ENCODE peak calls at places on chromosomes 1 and 21, in six cellular contexts. One of them, this sample, is unnamed.

GRCh38 chr1:203625623-203626189 is 926 bp upstream of the ATP2B4 start:
- DNase-seq in GM12878: peak; percentile 54
- DNase-seq in K562: peak; percentile 79
- DNase-seq in SK-N-SH: peak; percentile 66
- DNase-seq in A549: no peak
- DNase-seq in HepG2: peak; percentile 16
- DNase-seq in this sample: no peak

GRCh38 chr1:64019818-64020217 is 183.6 kb upstream of the UBE2U start:
- DNase-seq in GM12878: peak; percentile 3
- DNase-seq in K562: no peak
- DNase-seq in SK-N-SH: no peak
- DNase-seq in A549: no peak
- DNase-seq in HepG2: no peak
- DNase-seq in this sample: no peak

GRCh38 chr21:34594566-34595234 is 20.2 kb downstream of the RCAN1 start:
- DNase-seq in GM12878: no peak
- DNase-seq in K562: no peak
- DNase-seq in SK-N-SH: no peak
- DNase-seq in A549: no peak
- DNase-seq in HepG2: no peak
- DNase-seq in this sample: no peak

GRCh38 chr1:93079685-93080141 is 630 bp downstream of the MTF2 start:
- DNase-seq in GM12878: no peak
- DNase-seq in K562: peak; percentile 59
- DNase-seq in SK-N-SH: peak; percentile 50
- DNase-seq in A549: no peak
- DNase-seq in HepG2: no peak
- DNase-seq in this sample: no peak

GRCh38 chr1:229863651-229864545 is 203.1 kb upstream of the GALNT2 start:
- DNase-seq in GM12878: no peak
- DNase-seq in K562: no peak
- DNase-seq in SK-N-SH: no peak
- DNase-seq in A549: no peak
- DNase-seq in HepG2: no peak
- DNase-seq in this sample: no peak

GRCh38 chr1:111275079-111275478 is 15.6 kb upstream of the CHIA start:
- DNase-seq in GM12878: no peak
- DNase-seq in K562: no peak
- DNase-seq in SK-N-SH: peak; percentile 39
- DNase-seq in A549: no peak
- DNase-seq in HepG2: no peak
- DNase-seq in this sample: no peak

GRCh38 chr1:177794316-177794991 is 175.4 kb downstream of the SEC16B start:
- DNase-seq in GM12878: no peak
- DNase-seq in K562: no peak
- DNase-seq in SK-N-SH: no peak
- DNase-seq in A549: no peak
- DNase-seq in HepG2: no peak
- DNase-seq in this sample: no peak

GRCh38 chr1:220628431-220628830 is 61.7 kb upstream of the C1orf115 start:
- DNase-seq in GM12878: no peak
- DNase-seq in K562: no peak
- DNase-seq in SK-N-SH: no peak
- DNase-seq in A549: no peak
- DNase-seq in HepG2: no peak
- DNase-seq in this sample: no peak

GRCh38 chr1:201176931-201177330 is 13.7 kb upstream of the IGFN1 start:
- DNase-seq in GM12878: no peak
- DNase-seq in K562: no peak
- DNase-seq in SK-N-SH: no peak
- DNase-seq in A549: no peak
- DNase-seq in HepG2: no peak
- DNase-seq in this sample: no peak

GRCh38 chr1:55970711-55971110 is 608.7 kb downstream of the PLPP3 start:
- DNase-seq in GM12878: no peak
- DNase-seq in K562: no peak
- DNase-seq in SK-N-SH: no peak
- DNase-seq in A549: no peak
- DNase-seq in HepG2: no peak
- DNase-seq in this sample: no peak

GRCh38 chr1:19193004-19193403 is 17.1 kb downstream of the UBR4 start:
- DNase-seq in GM12878: no peak
- DNase-seq in K562: no peak
- DNase-seq in SK-N-SH: no peak
- DNase-seq in A549: no peak
- DNase-seq in HepG2: no peak
- DNase-seq in this sample: no peak

GRCh38 chr1:9120312-9120958 is 8.5 kb downstream of the GPR157 start:
- DNase-seq in GM12878: no peak
- DNase-seq in K562: no peak
- DNase-seq in SK-N-SH: no peak
- DNase-seq in A549: no peak
- DNase-seq in HepG2: no peak
- DNase-seq in this sample: no peak

GRCh38 chr1:19300211-19300610 is 11.6 kb upstream of the AKR7A3 start:
- DNase-seq in GM12878: no peak
- DNase-seq in K562: no peak
- DNase-seq in SK-N-SH: no peak
- DNase-seq in A549: no peak
- DNase-seq in HepG2: no peak
- DNase-seq in this sample: no peak

GRCh38 chr1:187252923-187253322 is 424.2 kb downstream of the PLA2G4A start:
- DNase-seq in GM12878: no peak
- DNase-seq in K562: no peak
- DNase-seq in SK-N-SH: no peak
- DNase-seq in A549: no peak
- DNase-seq in HepG2: no peak
- DNase-seq in this sample: no peak

GRCh38 chr1:11448375-11449085 is 30.4 kb upstream of the DISP3 start:
- DNase-seq in GM12878: no peak
- DNase-seq in K562: peak; percentile 39
- DNase-seq in SK-N-SH: no peak
- DNase-seq in A549: no peak
- DNase-seq in HepG2: no peak
- DNase-seq in this sample: no peak

GRCh38 chr1:31859719-31860118 is 43.9 kb upstream of the SPOCD1 start:
- DNase-seq in GM12878: no peak
- DNase-seq in K562: no peak
- DNase-seq in SK-N-SH: no peak
- DNase-seq in A549: no peak
- DNase-seq in HepG2: no peak
- DNase-seq in this sample: no peak

GRCh38 chr21:26581818-26582217 is 8.7 kb upstream of the CYYR1 start:
- DNase-seq in GM12878: no peak
- DNase-seq in K562: no peak
- DNase-seq in SK-N-SH: no peak
- DNase-seq in A549: no peak
- DNase-seq in HepG2: no peak
- DNase-seq in this sample: no peak

GRCh38 chr1:64934115-64934880 is 32.1 kb downstream of the JAK1 start:
- DNase-seq in GM12878: no peak
- DNase-seq in K562: no peak
- DNase-seq in SK-N-SH: no peak
- DNase-seq in A549: peak; percentile 63
- DNase-seq in HepG2: peak; percentile 61
- DNase-seq in this sample: no peak

GRCh38 chr1:59143824-59144223 is 153.1 kb upstream of the FGGY start:
- DNase-seq in GM12878: no peak
- DNase-seq in K562: no peak
- DNase-seq in SK-N-SH: no peak
- DNase-seq in A549: no peak
- DNase-seq in HepG2: no peak
- DNase-seq in this sample: no peak

GRCh38 chr1:201026746-201027145 is 3.2 kb upstream of the KIF21B start:
- DNase-seq in GM12878: no peak
- DNase-seq in K562: no peak
- DNase-seq in SK-N-SH: no peak
- DNase-seq in A549: no peak
- DNase-seq in HepG2: no peak
- DNase-seq in this sample: no peak

GRCh38 chr1:212491454-212491853 is 58.7 kb downstream of the NENF start:
- DNase-seq in GM12878: no peak
- DNase-seq in K562: no peak
- DNase-seq in SK-N-SH: no peak
- DNase-seq in A549: no peak
- DNase-seq in HepG2: no peak
- DNase-seq in this sample: no peak

GRCh38 chr1:53579221-53580008 is 120.2 kb downstream of the DMRTB1 start:
- DNase-seq in GM12878: no peak
- DNase-seq in K562: peak; percentile 65
- DNase-seq in SK-N-SH: no peak
- DNase-seq in A549: no peak
- DNase-seq in HepG2: no peak
- DNase-seq in this sample: no peak

GRCh38 chr1:202571719-202572339 is 138.4 kb downstream of the SYT2 start:
- DNase-seq in GM12878: no peak
- DNase-seq in K562: peak; percentile 63
- DNase-seq in SK-N-SH: no peak
- DNase-seq in A549: peak; percentile 53
- DNase-seq in HepG2: peak; percentile 26
- DNase-seq in this sample: peak; percentile 13

GRCh38 chr1:59193443-59194093 is 103.3 kb upstream of the FGGY start:
- DNase-seq in GM12878: no peak
- DNase-seq in K562: no peak
- DNase-seq in SK-N-SH: no peak
- DNase-seq in A549: no peak
- DNase-seq in HepG2: no peak
- DNase-seq in this sample: no peak

GRCh38 chr21:41878831-41879189 is 334 bp downstream of the PRDM15 start:
- DNase-seq in GM12878: no peak
- DNase-seq in K562: peak; percentile 89
- DNase-seq in SK-N-SH: peak; percentile 93
- DNase-seq in A549: peak; percentile 56
- DNase-seq in HepG2: peak; percentile 45
- DNase-seq in this sample: peak; percentile 54

GRCh38 chr1:93196591-93196990 is 16.1 kb downstream of the CCDC18 start:
- DNase-seq in GM12878: no peak
- DNase-seq in K562: no peak
- DNase-seq in SK-N-SH: no peak
- DNase-seq in A549: no peak
- DNase-seq in HepG2: no peak
- DNase-seq in this sample: no peak

GRCh38 chr1:118340928-118341905 is 156.2 kb upstream of the SPAG17 start:
- DNase-seq in GM12878: no peak
- DNase-seq in K562: no peak
- DNase-seq in SK-N-SH: no peak
- DNase-seq in A549: no peak
- DNase-seq in HepG2: no peak
- DNase-seq in this sample: no peak

GRCh38 chr1:164772635-164773034 is 213.7 kb downstream of the PBX1 start:
- DNase-seq in GM12878: no peak
- DNase-seq in K562: peak; percentile 46
- DNase-seq in SK-N-SH: no peak
- DNase-seq in A549: peak; percentile 47
- DNase-seq in HepG2: no peak
- DNase-seq in this sample: peak; percentile 75

GRCh38 chr1:194225781-194226180 is 1039.4 kb upstream of the B3GALT2 start:
- DNase-seq in GM12878: no peak
- DNase-seq in K562: no peak
- DNase-seq in SK-N-SH: no peak
- DNase-seq in A549: no peak
- DNase-seq in HepG2: no peak
- DNase-seq in this sample: no peak

DNA sequence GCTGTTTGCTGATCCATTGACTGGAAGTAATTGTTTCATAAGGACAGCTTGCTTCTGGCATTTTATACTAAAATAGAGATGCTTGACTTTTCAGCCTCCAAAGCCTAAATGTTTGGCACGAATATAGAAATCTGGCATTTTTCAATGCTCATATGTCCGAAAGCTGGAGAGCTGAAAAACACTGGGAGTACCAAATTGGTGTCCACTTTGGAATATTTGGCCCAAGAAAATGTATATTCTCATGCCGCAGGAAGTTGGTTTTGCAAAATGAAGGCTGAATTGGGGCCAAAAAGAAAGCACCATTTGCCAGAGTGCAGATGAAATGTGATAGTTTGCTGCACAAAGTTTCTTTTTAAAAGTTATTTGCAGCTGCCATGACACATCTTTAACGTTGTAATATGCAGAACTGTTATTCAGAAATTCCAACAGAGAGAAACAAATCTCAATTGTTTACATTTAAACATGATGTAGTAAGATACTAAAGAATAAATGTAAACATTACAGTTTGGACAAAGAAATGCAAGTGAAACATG is 124.2 kb upstream of the LYPLAL1 start:
- DNase-seq in GM12878: no peak
- DNase-seq in K562: no peak
- DNase-seq in SK-N-SH: no peak
- DNase-seq in A549: no peak
- DNase-seq in HepG2: no peak
- DNase-seq in this sample: no peak
- TF ChIP-seq MAX in GM12878: no peak
- TF ChIP-seq MAX in K562: no peak
- TF ChIP-seq MAX in SK-N-SH: no peak
- TF ChIP-seq MAX in A549: no peak
- TF ChIP-seq MAX in HepG2: no peak
- TF ChIP-seq MAX in this sample: no peak

GRCh38 chr21:14075346-14076142 is 135.2 kb downstream of the LIPI start:
- DNase-seq in GM12878: no peak
- DNase-seq in K562: no peak
- DNase-seq in SK-N-SH: no peak
- DNase-seq in A549: no peak
- DNase-seq in HepG2: no peak
- DNase-seq in this sample: no peak
- H3K9me3 ChIP-seq in GM12878: peaks cover 4% of the 10 kb centered on the region
- H3K9me3 ChIP-seq in K562: no peaks in the 10 kb centered on the region
- H3K9me3 ChIP-seq in SK-N-SH: no peaks in the 10 kb centered on the region
- H3K9me3 ChIP-seq in A549: no peaks in the 10 kb centered on the region
- H3K9me3 ChIP-seq in HepG2: no peaks in the 10 kb centered on the region
- H3K9me3 ChIP-seq in this sample: no peaks in the 10 kb centered on the region

GRCh38 chr1:24319962-24320361 is 805 bp downstream of the GRHL3 start:
- DNase-seq in GM12878: no peak
- DNase-seq in K562: no peak
- DNase-seq in SK-N-SH: no peak
- DNase-seq in A549: no peak
- DNase-seq in HepG2: no peak
- DNase-seq in this sample: no peak

GRCh38 chr1:24321712-24322635 is 2.8 kb downstream of the GRHL3 start:
- DNase-seq in GM12878: no peak
- DNase-seq in K562: peak; percentile 81
- DNase-seq in SK-N-SH: no peak
- DNase-seq in A549: no peak
- DNase-seq in HepG2: no peak
- DNase-seq in this sample: peak; percentile 82

GRCh38 chr1:24318988-24319863 is at the start of gene GRHL3:
- DNase-seq in GM12878: no peak
- DNase-seq in K562: no peak
- DNase-seq in SK-N-SH: no peak
- DNase-seq in A549: peak; percentile 23
- DNase-seq in HepG2: no peak
- DNase-seq in this sample: peak; percentile 46

GRCh38 chr1:24322636-24323177 is 3.5 kb downstream of the GRHL3 start:
- DNase-seq in GM12878: no peak
- DNase-seq in K562: no peak
- DNase-seq in SK-N-SH: no peak
- DNase-seq in A549: no peak
- DNase-seq in HepG2: no peak
- DNase-seq in this sample: no peak

GRCh38 chr1:24321150-24321549 is 2.0 kb downstream of the GRHL3 start:
- DNase-seq in GM12878: no peak
- DNase-seq in K562: no peak
- DNase-seq in SK-N-SH: peak; percentile 62
- DNase-seq in A549: no peak
- DNase-seq in HepG2: no peak
- DNase-seq in this sample: no peak
- H3K4me3 ChIP-seq in GM12878: peak overlapping the region; percentile 44
- H3K4me3 ChIP-seq in K562: no peak overlapping the region
- H3K4me3 ChIP-seq in SK-N-SH: no peak overlapping the region
- H3K4me3 ChIP-seq in A549: no peak overlapping the region
- H3K4me3 ChIP-seq in HepG2: no peak overlapping the region
- H3K4me3 ChIP-seq in this sample: peak overlapping the region; percentile 49

GRCh38 chr1:46595127-46595526 is 8.9 kb downstream of the MKNK1 start:
- DNase-seq in GM12878: no peak
- DNase-seq in K562: peak; percentile 45
- DNase-seq in SK-N-SH: no peak
- DNase-seq in A549: no peak
- DNase-seq in HepG2: no peak
- DNase-seq in this sample: no peak
- TF ChIP-seq MAX in GM12878: no peak
- TF ChIP-seq MAX in K562: no peak
- TF ChIP-seq MAX in SK-N-SH: no peak
- TF ChIP-seq MAX in A549: no peak
- TF ChIP-seq MAX in HepG2: no peak
- TF ChIP-seq MAX in this sample: no peak

This sample was measured in HCT116.